ENCODE peak calls at places on chromosomes 13 and 19, in eight cellular contexts. B, O, F, Q, I, T, L and U are unnamed samples.

GRCh38 chr13:88142653-88143052 is 471.5 kb downstream of the SLITRK5 start:
- DNase-seq in I (no peak), T (no peak), Q (no peak), B (no peak), L (no peak), F (no peak), O (no peak), U (no peak)

GRCh38 chr19:51143486-51143885 is 1.4 kb downstream of the SIGLEC7 start:
- DNase-seq in T (no peak), I (no peak), O (no peak), L (no peak), Q (no peak), F (no peak), B (no peak), U (no peak)

GRCh38 chr19:40609561-40610395 is 8.6 kb downstream of the LTBP4 start:
- DNase-seq in T (peak; percentile 75), Q (peak; percentile 77), L (no peak), F (peak; percentile 98), B (peak; percentile 98), O (no peak), I (peak; percentile 92), U (peak; percentile 99)

GRCh38 chr13:102597029-102598015 is 536 bp downstream of the TPP2 start:
- DNase-seq in Q (peak; percentile 7), F (peak; percentile 83), B (peak; percentile 18), I (no peak), O (no peak), L (no peak), T (no peak), U (no peak)

GRCh38 chr13:30861163-30861562 is 44.9 kb upstream of the MEDAG start:
- DNase-seq in L (no peak), I (no peak), F (no peak), B (no peak), T (no peak), Q (no peak), O (no peak), U (no peak)

GRCh38 chr19:19269952-19270694 is 3.0 kb downstream of the TM6SF2 start:
- DNase-seq in B (no peak), F (no peak), T (no peak), I (no peak), L (no peak), Q (no peak), O (no peak), U (no peak)

GRCh38 chr13:111482806-111483620 is 162.6 kb downstream of the TEX29 start:
- DNase-seq in T (no peak), L (no peak), I (no peak), O (no peak), F (peak; percentile 54), Q (no peak), B (no peak), U (no peak)

GRCh38 chr19:7909471-7910067 is 5.1 kb upstream of the TGFBR3L start:
- DNase-seq in F (peak; percentile 74), B (no peak), L (no peak), T (no peak), O (no peak), Q (no peak), I (no peak), U (no peak)

GRCh38 chr19:8307400-8307964 is 676 bp downstream of the CD320 start:
- DNase-seq in T (no peak), I (peak; percentile 69), L (no peak), B (no peak), O (no peak), F (peak; percentile 56), Q (no peak), U (no peak)

GRCh38 chr19:38665950-38666661 is 18.7 kb downstream of the ACTN4 start:
- DNase-seq in Q (no peak), L (no peak), I (no peak), F (peak; percentile 95), O (no peak), T (no peak), B (no peak), U (no peak)

GRCh38 chr13:93146584-93147292 is 79.9 kb upstream of the GPC6 start:
- DNase-seq in B (no peak), T (no peak), O (no peak), Q (peak; percentile 93), F (no peak), L (no peak), I (no peak), U (peak; percentile 33)

GRCh38 chr13:22915442-22916082 is 265.2 kb upstream of the SGCG start:
- DNase-seq in I (no peak), Q (peak; percentile 18), L (peak; percentile 31), B (no peak), T (no peak), F (peak; percentile 86), O (peak; percentile 3), U (no peak)

GRCh38 chr19:46746281-46746965 is at the start of gene STRN4:
- DNase-seq in L (peak; percentile 67), F (peak; percentile 77), O (peak; percentile 74), B (peak; percentile 61), I (no peak), Q (no peak), T (no peak), U (peak; percentile 69)

GRCh38 chr19:35458821-35459391 is 10.8 kb downstream of the FFAR2 start:
- DNase-seq in B (no peak), F (no peak), I (peak; percentile 80), T (no peak), L (no peak), O (no peak), Q (no peak), U (no peak)

GRCh38 chr13:112905619-112905989 is 63.4 kb upstream of the MCF2L start:
- DNase-seq in T (no peak), L (no peak), I (no peak), F (no peak), Q (no peak), B (no peak), O (no peak), U (no peak)

GRCh38 chr13:101649490-101650126 is 197.1 kb downstream of the ITGBL1 start:
- DNase-seq in Q (peak; percentile 79), I (no peak), T (no peak), L (no peak), B (peak; percentile 27), O (peak; percentile 37), F (no peak), U (no peak)

GRCh38 chr13:40631605-40632004 is 34.8 kb downstream of the FOXO1 start:
- DNase-seq in F (no peak), T (no peak), O (no peak), B (no peak), I (no peak), L (no peak), Q (no peak), U (no peak)

GRCh38 chr13:27053902-27054595 is 117.6 kb downstream of the USP12 start:
- DNase-seq in T (no peak), Q (peak; percentile 64), B (peak; percentile 57), L (no peak), O (peak; percentile 41), I (no peak), F (no peak), U (no peak)

GRCh38 chr19:29247912-29248311 is 35.0 kb upstream of the UQCRFS1 start:
- DNase-seq in L (no peak), B (no peak), Q (no peak), O (no peak), I (peak; percentile 74), T (no peak), F (no peak), U (no peak)

GRCh38 chr19:12987781-12988180 is 7.5 kb upstream of the NFIX start:
- DNase-seq in O (no peak), L (no peak), T (no peak), F (no peak), I (no peak), B (no peak), Q (no peak), U (no peak)

GRCh38 chr19:46350758-46351159 is 3.9 kb downstream of the PPP5C start:
- DNase-seq in B (no peak), F (no peak), T (no peak), L (no peak), Q (no peak), I (no peak), O (no peak), U (no peak)

GRCh38 chr13:113408562-113408961 is 44.6 kb upstream of the GRTP1 start:
- DNase-seq in B (no peak), F (no peak), O (no peak), T (no peak), L (no peak), I (no peak), Q (no peak), U (no peak)

GRCh38 chr19:8487137-8487851 is 15.1 kb downstream of the PRAM1 start:
- DNase-seq in Q (no peak), F (no peak), L (no peak), T (no peak), O (no peak), B (no peak), I (peak; percentile 91), U (no peak)

GRCh38 chr13:50731400-50731799 is 112.1 kb downstream of the DLEU7 start:
- DNase-seq in F (no peak), O (peak; percentile 15), B (no peak), L (no peak), I (no peak), T (no peak), Q (peak; percentile 71), U (no peak)

GRCh38 chr19:15304140-15304705 is 28.1 kb downstream of the BRD4 start:
- DNase-seq in I (no peak), L (no peak), T (no peak), O (no peak), B (no peak), F (no peak), Q (no peak), U (no peak)

GRCh38 chr13:37476874-37477273 is 121.7 kb downstream of the POSTN start:
- DNase-seq in B (no peak), I (no peak), Q (peak; percentile 45), L (no peak), O (no peak), T (no peak), F (no peak), U (no peak)

GRCh38 chr13:67298297-67298696 is 68.2 kb upstream of the PCDH9 start:
- DNase-seq in L (no peak), F (no peak), I (no peak), Q (no peak), T (no peak), B (no peak), O (no peak), U (no peak)

GRCh38 chr13:27374650-27375049 is 49.8 kb upstream of the GTF3A start:
- DNase-seq in L (peak; percentile 78), Q (peak; percentile 80), F (no peak), I (no peak), T (peak; percentile 26), B (peak; percentile 65), O (peak; percentile 64), U (peak; percentile 84)

GRCh38 chr13:46654956-46655726 is 102.2 kb downstream of the LRCH1 start:
- DNase-seq in T (no peak), I (no peak), B (no peak), Q (no peak), F (no peak), L (no peak), O (no peak), U (no peak)

GRCh38 chr19:3783660-3784584 is 2.3 kb downstream of the MATK start:
- DNase-seq in L (no peak), I (no peak), B (no peak), T (no peak), Q (no peak), F (peak; percentile 63), O (no peak), U (no peak)

GRCh38 chr13:110551284-110551683 is 10.2 kb downstream of the RAB20 start:
- DNase-seq in O (no peak), Q (no peak), L (no peak), F (peak; percentile 45), B (no peak), I (no peak), T (no peak), U (no peak)

GRCh38 chr13:109345433-109345941 is 440.9 kb downstream of the IRS2 start:
- DNase-seq in I (no peak), O (no peak), F (no peak), Q (peak; percentile 65), L (no peak), B (peak; percentile 25), T (no peak), U (peak; percentile 6)

GRCh38 chr19:55654833-55655647 is at the start of gene U2AF2:
- DNase-seq in L (peak; percentile 90), I (peak; percentile 99), F (peak; percentile 99), O (peak; percentile 83), B (peak; percentile 95), Q (peak; percentile 88), T (peak; percentile 79), U (peak; percentile 94)

GRCh38 chr19:41367848-41368301 is 3.9 kb upstream of the B9D2 start:
- DNase-seq in B (peak; percentile 65), I (no peak), O (peak; percentile 47), L (no peak), Q (peak; percentile 79), F (no peak), T (no peak), U (no peak)